ENCODE peak calls at places on chromosomes 2 and 18, in five cellular contexts. D is uterus, G is transverse colon, Y is astrocyte, E is stomach. H is an unnamed sample.

GRCh38 chr2:65564299-65564698 is 131.9 kb upstream of the SPRED2 start:
- DNase-seq in D (no peak), G (no peak), Y (no peak), E (no peak), H (no peak)

GRCh38 chr2:62287895-62288589 is 92.1 kb downstream of the B3GNT2 start:
- DNase-seq in D (peak), G (peak), Y (no peak), E (peak), H (no peak)

GRCh38 chr2:9556121-9556869 is 665 bp upstream of the ADAM17 start:
- DNase-seq in D (no peak), G (no peak), Y (no peak), E (no peak), H (no peak)

GRCh38 chr2:191051825-191052778 is 38.1 kb upstream of the STAT1 start:
- DNase-seq in D (no peak), G (no peak), Y (peak), E (no peak), H (no peak)

GRCh38 chr2:221465776-221466175 is 106.3 kb downstream of the EPHA4 start:
- DNase-seq in D (no peak), G (no peak), Y (peak), E (no peak), H (no peak)

GRCh38 chr2:37827455-37827854 is 97.6 kb upstream of the RMDN2 start:
- DNase-seq in D (no peak), G (no peak), Y (no peak), E (no peak), H (no peak)

GRCh38 chr2:86286518-86286917 is 50.9 kb downstream of the REEP1 start:
- DNase-seq in D (no peak), G (no peak), Y (no peak), E (peak), H (no peak)

GRCh38 chr2:118102433-118103082 is 14.3 kb downstream of the INSIG2 start:
- DNase-seq in D (no peak), G (no peak), Y (peak), E (no peak), H (no peak)

GRCh38 chr2:72129676-72130340 is 17.9 kb downstream of the CYP26B1 start:
- DNase-seq in D (no peak), G (no peak), Y (no peak), E (no peak), H (peak)

GRCh38 chr2:673615-674318 is 3.4 kb downstream of the TMEM18 start:
- DNase-seq in D (no peak), G (no peak), Y (peak), E (no peak), H (no peak)

GRCh38 chr2:206217743-206218520 is 56.5 kb upstream of the ZDBF2 start:
- DNase-seq in D (no peak), G (no peak), Y (peak), E (no peak), H (no peak)

GRCh38 chr2:174778479-174778962 is 14.2 kb upstream of the CHRNA1 start:
- DNase-seq in D (peak), G (peak), Y (peak), E (no peak), H (no peak)

GRCh38 chr2:129709030-129709955 is 270.2 kb upstream of the RAB6C start:
- DNase-seq in D (no peak), G (no peak), Y (no peak), E (no peak), H (no peak)

GRCh38 chr2:16319425-16320245 is 346.0 kb downstream of the CYRIA start:
- DNase-seq in D (peak), G (no peak), Y (no peak), E (no peak), H (no peak)

GRCh38 chr18:57438669-57439616 is 3.8 kb downstream of the ONECUT2 start:
- DNase-seq in D (no peak), G (no peak), Y (no peak), E (no peak), H (no peak)
- TF ChIP-seq CTCF in D (no peak), G (no peak), Y (no peak), E (no peak), H (no peak)

DNA sequence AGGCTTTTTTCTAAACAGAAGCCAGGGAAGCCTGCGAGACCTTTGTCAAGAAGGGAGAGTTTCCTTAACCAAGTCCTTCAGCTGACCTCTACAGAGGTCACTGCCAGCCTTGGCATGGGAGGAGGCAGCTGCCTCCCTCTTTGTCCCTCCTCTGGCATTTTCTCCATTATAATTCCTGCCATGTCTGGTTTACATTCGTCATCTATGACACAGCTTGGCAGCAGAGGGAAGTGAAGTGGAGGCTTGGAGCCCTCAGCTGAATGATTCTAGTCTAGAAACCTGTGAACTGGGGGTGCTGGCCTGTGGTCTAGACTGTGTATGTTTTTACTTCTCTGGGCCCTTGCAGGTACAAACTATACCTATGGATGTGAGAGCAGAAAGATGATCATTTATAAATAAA is 22.6 kb downstream of the LIPG start:
- DNase-seq in D (no peak), G (no peak), Y (no peak), E (no peak), H (no peak)
- TF ChIP-seq CTCF in D (no peak), G (no peak), Y (no peak), E (no peak), H (no peak)

DNA sequence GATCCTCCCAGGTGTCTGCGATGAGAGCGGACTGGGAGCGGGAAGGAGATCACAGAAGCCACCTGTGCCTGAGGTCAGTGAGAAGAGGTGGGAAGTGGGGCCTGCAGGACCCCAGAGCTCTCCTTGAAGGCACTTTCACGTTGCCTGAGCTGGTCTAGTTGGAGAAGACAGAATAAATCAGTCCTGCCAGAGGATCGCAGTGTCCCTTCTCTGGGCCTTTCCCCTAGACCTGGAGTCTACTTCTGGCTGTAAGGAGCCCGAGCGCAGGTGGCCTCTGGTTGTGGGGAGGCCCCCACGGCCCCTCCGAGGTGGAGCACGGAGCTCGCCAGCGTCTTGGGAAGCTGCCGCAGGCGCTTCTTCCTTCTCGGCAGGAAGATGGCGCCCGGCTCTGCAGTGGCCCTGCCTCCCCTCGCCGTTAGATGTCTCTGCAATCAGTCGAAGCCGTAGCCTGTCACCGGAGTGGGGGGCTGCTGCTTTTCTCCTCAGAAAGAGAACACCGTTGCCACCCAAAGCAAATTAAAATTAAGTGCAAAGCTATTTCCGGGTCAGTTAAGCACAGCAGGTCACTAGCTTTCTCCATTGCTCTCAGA is 212.0 kb upstream of the MYT1L start:
- DNase-seq in D (no peak), G (no peak), Y (no peak), E (no peak), H (no peak)
- TF ChIP-seq CTCF in D (no peak), G (no peak), Y (no peak), E (no peak), H (peak)

GRCh38 chr2:7363906-7364305 is 446.7 kb downstream of the RNF144A start:
- DNase-seq in D (no peak), G (no peak), Y (no peak), E (no peak), H (no peak)
- TF ChIP-seq CTCF in D (no peak), G (no peak), Y (no peak), E (no peak), H (no peak)

GRCh38 chr2:46643951-46644350 is 164.6 kb downstream of the TMEM247 start:
- DNase-seq in D (no peak), G (no peak), Y (peak), E (no peak), H (no peak)

GRCh38 chr2:46647041-46647440 is 167.7 kb downstream of the TMEM247 start:
- DNase-seq in D (no peak), G (no peak), Y (no peak), E (no peak), H (no peak)

GRCh38 chr2:46644690-46645385 is 165.5 kb downstream of the TMEM247 start:
- DNase-seq in D (no peak), G (no peak), Y (no peak), E (no peak), H (no peak)

GRCh38 chr2:46645681-46646162 is 166.4 kb downstream of the TMEM247 start:
- DNase-seq in D (peak), G (peak), Y (peak), E (peak), H (no peak)

DNA sequence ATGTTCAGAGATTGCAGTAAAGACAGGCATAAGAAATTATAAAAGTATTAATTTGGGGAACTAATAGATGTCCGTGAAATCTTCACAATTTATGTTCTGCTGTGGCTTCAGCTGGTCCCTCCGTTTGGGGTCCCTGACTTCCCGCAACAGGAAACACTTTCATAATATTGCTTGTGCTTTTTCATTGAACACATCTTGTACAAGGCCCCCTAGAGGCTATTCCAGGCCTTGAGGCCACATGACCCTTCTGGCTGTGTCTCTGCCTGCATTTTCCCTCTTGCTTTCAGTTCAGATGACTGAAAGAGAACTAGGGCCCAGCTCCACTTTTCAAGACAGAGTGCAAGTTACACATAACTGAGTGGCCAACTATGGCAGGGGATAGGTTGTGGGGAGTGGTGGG is 164.1 kb downstream of the TMEM247 start:
- DNase-seq in D (no peak), G (no peak), Y (no peak), E (no peak), H (no peak)
- TF ChIP-seq CTCF in D (no peak), G (no peak), Y (peak), E (no peak), H (peak)

GRCh38 chr18:68262697-68263293 is 452.1 kb downstream of the TMX3 start:
- DNase-seq in D (no peak), G (no peak), Y (peak), E (no peak), H (no peak)

GRCh38 chr18:68270009-68270408 is 444.9 kb downstream of the TMX3 start:
- DNase-seq in D (no peak), G (no peak), Y (no peak), E (no peak), H (no peak)

GRCh38 chr18:68263481-68263880 is 451.4 kb downstream of the TMX3 start:
- DNase-seq in D (no peak), G (no peak), Y (peak), E (no peak), H (no peak)

DNA sequence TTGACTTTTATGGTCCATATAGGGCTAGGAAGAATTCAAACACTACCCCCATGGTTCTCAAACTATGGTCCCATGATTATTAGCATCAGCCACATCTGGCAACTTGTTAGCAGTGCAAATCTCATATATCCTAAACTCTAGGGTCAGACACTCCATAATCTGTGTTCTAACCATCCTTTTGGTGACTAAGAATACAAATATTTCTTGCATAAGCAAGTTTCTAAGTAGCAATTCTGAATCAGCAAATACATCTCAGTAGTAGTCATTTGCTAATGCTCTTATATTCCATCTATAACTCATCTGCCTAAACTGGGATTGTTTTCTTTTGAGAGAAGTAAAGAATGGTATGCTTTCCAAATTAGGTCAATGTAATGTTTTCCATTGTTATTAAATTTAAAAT is 447.3 kb downstream of the TMX3 start:
- DNase-seq in D (no peak), G (no peak), Y (peak), E (no peak), H (no peak)
- TF ChIP-seq CTCF in D (no peak), G (no peak), Y (no peak), E (no peak), H (no peak)

GRCh38 chr2:163736433-163737168 is 793 bp upstream of the FIGN start:
- DNase-seq in D (peak), G (peak), Y (no peak), E (no peak), H (peak)
- TF ChIP-seq CTCF in D (no peak), G (no peak), Y (no peak), E (peak), H (peak)

H was measured in type B pancreatic cell.